ENCODE peak calls at places on chromosomes 2 and 18, in four cellular contexts. A is endodermal cell, X is DND-41, R is HepG2. O is an unnamed sample. For H3K9me3, the result is how much of the 10 kb centered on the place peaks cover.

GRCh38 chr2:38731684-38732221 is 19.4 kb downstream of the SRSF7 start:
- DNase-seq in X (no peak), A (no peak), R (peak), O (no peak)

GRCh38 chr2:235433860-235434259 is 60.0 kb upstream of the AGAP1 start:
- DNase-seq in R (peak), X (no peak), A (peak), O (no peak)

GRCh38 chr2:41990688-41991087 is 57.1 kb upstream of the PKDCC start:
- DNase-seq in R (no peak), A (peak), X (no peak), O (no peak)

GRCh38 chr2:12918841-12919445 is 202.2 kb downstream of the TRIB2 start:
- DNase-seq in X (no peak), R (no peak), A (no peak), O (no peak)

GRCh38 chr18:11657554-11657953 is 31.5 kb upstream of the GNAL start:
- DNase-seq in A (no peak), R (no peak), X (no peak), O (no peak)

GRCh38 chr2:192035731-192036442 is 158.8 kb downstream of the TMEFF2 start:
- DNase-seq in R (no peak), X (no peak), A (no peak), O (no peak)

GRCh38 chr18:22180722-22181121 is 11.3 kb downstream of the GATA6 start:
- DNase-seq in X (no peak), A (peak), R (no peak), O (no peak)

GRCh38 chr2:223993634-223994232 is 36.5 kb downstream of the MRPL44 start:
- DNase-seq in A (peak), R (peak), X (peak), O (peak)

GRCh38 chr2:237358721-237359595 is 55.0 kb downstream of the COL6A3 start:
- DNase-seq in X (no peak), R (no peak), A (peak), O (no peak)

DNA sequence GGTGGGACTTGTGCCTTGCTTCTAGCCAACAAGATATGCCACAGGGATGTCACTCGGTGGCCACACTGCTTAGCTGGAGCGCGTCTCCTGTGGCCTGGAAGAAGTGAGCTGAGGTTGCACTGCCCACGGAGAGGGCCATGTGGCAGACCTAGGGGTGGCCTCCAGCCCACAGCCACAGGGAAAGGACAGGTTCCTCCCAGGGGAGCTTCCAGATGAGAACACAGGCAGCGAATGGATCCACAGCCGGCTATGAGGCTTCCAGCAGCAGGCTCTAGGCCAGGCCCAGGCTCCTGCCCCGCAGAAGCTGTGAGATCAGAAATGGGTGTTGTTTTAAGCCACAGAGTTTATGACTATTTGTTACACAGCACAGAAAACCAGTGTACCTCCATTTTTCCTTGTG is 15.4 kb upstream of the KLF11 start:
- DNase-seq in A (no peak), X (no peak), R (no peak), O (no peak)
- H3K27ac ChIP-seq in A (no peak), X (no peak), R (no peak), O (peak)

DNA sequence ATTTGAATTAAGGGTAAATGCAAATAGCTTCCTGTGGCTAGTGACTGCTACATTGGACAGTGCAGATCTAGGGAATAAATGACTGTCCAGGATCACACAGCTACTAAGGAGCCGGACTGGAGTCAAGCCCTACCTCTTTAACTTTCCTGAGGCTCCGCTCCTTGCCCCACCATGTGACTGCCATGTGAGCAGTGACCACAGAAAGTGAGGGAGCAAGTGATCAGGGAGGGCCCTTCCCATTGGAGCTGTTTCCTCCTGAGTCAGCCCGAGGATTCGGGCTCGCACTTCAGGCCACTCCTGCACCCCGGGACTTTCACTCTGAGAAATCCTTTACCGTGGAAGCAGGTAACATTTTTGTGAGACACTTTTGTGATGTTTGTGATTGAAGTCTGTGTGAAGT is 198.0 kb downstream of the ANKRD30B start:
- DNase-seq in X (no peak), R (no peak), A (no peak), O (no peak)
- H3K9me3 ChIP-seq in X (under half), R (under half), A (under half), O (under half)

GRCh38 chr2:65299246-65299645 is 71.6 kb downstream of the ACTR2 start:
- DNase-seq in R (no peak), A (no peak), X (no peak), O (no peak)

GRCh38 chr2:65297544-65297943 is 69.9 kb downstream of the ACTR2 start:
- DNase-seq in R (no peak), A (no peak), X (no peak), O (no peak)

GRCh38 chr2:65298089-65298488 is 70.5 kb downstream of the ACTR2 start:
- DNase-seq in X (no peak), R (no peak), A (no peak), O (no peak)

GRCh38 chr2:65300134-65300771 is 72.6 kb downstream of the ACTR2 start:
- DNase-seq in X (peak), A (no peak), R (no peak), O (no peak)

DNA sequence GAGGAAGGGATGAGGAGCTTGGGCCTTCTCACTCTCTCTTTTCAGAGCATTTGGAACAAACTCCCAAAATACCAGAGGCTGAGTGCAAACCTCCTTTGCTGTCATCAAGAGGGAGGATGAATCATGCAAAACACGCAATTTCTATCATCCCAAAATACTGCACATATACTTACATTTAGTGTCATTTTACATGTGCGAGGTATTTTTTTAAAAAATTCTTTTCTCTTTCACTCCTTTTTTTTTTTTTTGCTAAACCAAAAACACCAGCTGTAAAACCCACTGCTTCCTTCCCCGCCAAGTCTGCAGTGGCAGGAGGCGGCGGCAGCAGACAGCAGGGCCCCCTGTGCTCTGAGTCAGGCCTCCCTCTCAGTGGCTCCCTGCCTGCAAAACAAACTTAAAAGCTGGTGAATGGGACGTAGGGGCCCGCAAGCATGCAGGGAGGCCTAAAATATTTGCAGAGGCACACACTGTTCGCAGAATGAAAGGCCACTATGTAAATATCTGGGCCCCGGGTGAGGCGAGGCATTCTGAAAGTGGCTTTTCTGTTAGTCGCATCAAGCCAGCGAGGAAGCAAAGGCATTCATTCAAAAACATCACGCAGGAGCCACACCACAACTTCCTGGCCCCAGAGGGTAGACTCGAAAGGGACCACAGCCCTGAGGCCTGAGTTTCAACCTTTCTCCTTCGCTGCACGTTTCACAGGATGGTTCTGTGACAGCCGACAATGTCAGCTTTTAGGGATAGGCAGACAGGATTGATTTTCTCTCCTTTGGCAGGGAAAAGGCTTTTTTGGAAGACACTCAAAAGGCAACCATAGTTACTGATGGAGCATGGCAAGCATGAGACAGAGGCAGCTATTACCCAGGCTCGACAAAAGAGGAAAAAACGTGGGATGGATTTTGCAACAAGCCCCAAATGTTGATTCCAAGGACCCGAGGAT is 73.4 kb downstream of the ACTR2 start:
- DNase-seq in X (peak), A (peak), R (peak), O (peak)
- H3K4me3 ChIP-seq in X (peak), A (no peak), R (peak), O (peak)

GRCh38 chr2:207561386-207562080 is 31.8 kb downstream of the CREB1 start:
- DNase-seq in R (no peak), A (no peak), X (no peak), O (no peak)
- H3K27ac ChIP-seq in R (no peak), A (no peak), X (no peak), O (peak)

GRCh38 chr18:31637445-31637844 is 45.8 kb downstream of the TTR start:
- DNase-seq in R (no peak), X (no peak), A (no peak), O (no peak)

GRCh38 chr18:31633416-31634330 is 42.0 kb downstream of the TTR start:
- DNase-seq in R (no peak), A (no peak), X (no peak), O (no peak)

GRCh38 chr18:31634331-31634713 is 42.6 kb downstream of the TTR start:
- DNase-seq in A (no peak), R (no peak), X (no peak), O (no peak)

GRCh38 chr18:31632356-31632755 is 40.7 kb downstream of the TTR start:
- DNase-seq in A (no peak), X (no peak), R (no peak), O (no peak)

DNA sequence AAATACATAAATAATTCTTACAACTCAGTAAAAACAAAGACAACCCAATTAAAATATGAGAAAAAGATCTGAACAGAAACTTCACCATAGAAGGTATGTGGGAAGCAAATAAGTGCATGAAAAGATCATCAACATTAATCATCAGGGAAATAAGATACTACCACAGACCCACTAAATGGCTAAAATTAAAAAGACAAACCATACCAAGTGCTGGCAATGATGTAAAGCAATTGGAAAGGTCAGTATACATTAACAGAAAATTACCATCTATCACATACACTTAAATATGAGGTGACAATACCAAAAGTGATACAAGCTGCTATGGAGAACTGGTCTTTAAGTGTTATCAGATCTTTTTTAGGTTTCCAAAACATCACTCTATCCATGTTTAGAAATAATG is 44.7 kb downstream of the TTR start:
- DNase-seq in X (no peak), R (no peak), A (no peak), O (no peak)
- H3K9me3 ChIP-seq in X (under half), R (under half), A (under half), O (under half)

GRCh38 chr2:864501-865106 is 86.0 kb upstream of the SNTG2 start:
- DNase-seq in R (no peak), X (no peak), A (peak), O (no peak)

GRCh38 chr2:866009-866680 is 84.5 kb upstream of the SNTG2 start:
- DNase-seq in X (no peak), A (peak), R (no peak), O (no peak)

GRCh38 chr2:869357-869871 is 81.2 kb upstream of the SNTG2 start:
- DNase-seq in X (peak), R (no peak), A (peak), O (no peak)

GRCh38 chr2:867296-867695 is 83.4 kb upstream of the SNTG2 start:
- DNase-seq in A (peak), X (no peak), R (no peak), O (no peak)

DNA sequence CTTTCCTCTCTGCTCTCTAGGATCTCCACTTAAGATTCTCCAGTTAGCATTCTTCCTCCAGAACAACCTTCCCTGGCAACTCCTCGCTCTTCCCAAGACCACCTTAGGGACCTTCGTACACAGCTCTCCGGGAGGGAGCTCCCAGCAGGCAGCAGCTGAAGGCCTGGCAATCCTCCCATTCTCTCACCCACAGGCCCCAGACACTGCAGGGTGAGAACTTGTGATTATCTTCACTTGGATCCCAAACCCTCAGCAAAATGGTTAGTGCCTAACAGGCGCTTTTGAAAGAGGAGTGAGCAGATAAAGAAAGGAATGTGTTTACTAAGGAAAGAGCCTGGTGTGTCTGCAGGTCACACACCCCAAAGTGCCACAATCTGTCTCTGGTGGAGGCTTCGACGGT is 83.8 kb upstream of the SNTG2 start:
- DNase-seq in A (peak), X (no peak), R (no peak), O (no peak)
- H3K4me3 ChIP-seq in A (no peak), X (peak), R (no peak), O (no peak)

GRCh38 chr2:82538590-82538989 is 1920.5 kb downstream of the SUCLG1 start:
- DNase-seq in R (no peak), X (no peak), A (no peak), O (no peak)

GRCh38 chr2:82539222-82539621 is 1919.9 kb downstream of the SUCLG1 start:
- DNase-seq in R (no peak), X (no peak), A (no peak), O (no peak)
- H3K27ac ChIP-seq in R (no peak), X (no peak), A (no peak), O (no peak)

GRCh38 chr2:160087854-160088745 is 25.7 kb upstream of the PLA2R1 start:
- DNase-seq in X (peak), A (no peak), R (peak), O (no peak)
- H3K9me3 ChIP-seq in X (half or more), A (half or more), R (under half), O (half or more)

GRCh38 chr2:150483532-150483931 is 3.9 kb downstream of the RND3 start:
- DNase-seq in A (no peak), R (no peak), X (no peak), O (no peak)
- H3K4me3 ChIP-seq in A (no peak), R (no peak), X (no peak), O (no peak)

O was measured in CD4-positive, CD25-positive, alpha-beta regulatory T cell.